ENCODE peak calls at places on chromosomes 12 and 14, in six cellular contexts. U is SK-N-SH, N is WTC11, Y is endothelial cell of umbilical vein, Q is K562, T is HepG2. D is an unnamed sample.

GRCh38 chr14:100524933-100525243 is 62.3 kb downstream of the BEGAIN start:
- DNase-seq in Y (no peak), T (no peak), Q (peak), U (no peak), N (peak), D (peak)

GRCh38 chr14:58711382-58711781 is 73.6 kb downstream of the DACT1 start:
- DNase-seq in Q (no peak), T (no peak), U (no peak), N (no peak), Y (no peak), D (no peak)

GRCh38 chr14:30551460-30551859 is 7.5 kb upstream of the G2E3 start:
- DNase-seq in N (no peak), T (peak), Y (no peak), Q (no peak), U (no peak), D (no peak)

GRCh38 chr12:101097829-101098580 is 112.0 kb downstream of the SLC5A8 start:
- DNase-seq in Q (no peak), Y (no peak), U (no peak), N (no peak), T (no peak), D (no peak)

GRCh38 chr12:89838846-89839245 is 130.2 kb upstream of the ATP2B1 start:
- DNase-seq in T (no peak), U (no peak), Q (no peak), N (no peak), Y (no peak), D (no peak)

GRCh38 chr12:102120886-102121285 is 903 bp downstream of the PARPBP start:
- DNase-seq in T (peak), Y (peak), Q (peak), U (peak), N (no peak), D (peak)

GRCh38 chr12:49777800-49778748 is 36.7 kb downstream of the TMBIM6 start:
- DNase-seq in N (peak), Y (peak), U (no peak), Q (peak), T (peak), D (peak)

GRCh38 chr12:1605129-1606020 is 11.0 kb upstream of the FBXL14 start:
- DNase-seq in Q (peak), T (peak), N (peak), U (peak), Y (peak), D (peak)

GRCh38 chr12:116880817-116881324 is 370 bp downstream of the HRK start:
- DNase-seq in U (peak), Y (peak), T (peak), N (peak), Q (peak), D (peak)

GRCh38 chr12:54368709-54369596 is 4.7 kb upstream of the GPR84 start:
- DNase-seq in Y (peak), N (peak), U (peak), T (peak), Q (peak), D (peak)

GRCh38 chr14:77222546-77223225 is 41.1 kb downstream of the TMEM63C start:
- DNase-seq in N (peak), Q (no peak), U (no peak), Y (no peak), T (no peak), D (no peak)

GRCh38 chr14:60998617-60999016 is 17.6 kb downstream of the SLC38A6 start:
- DNase-seq in N (peak), U (no peak), T (no peak), Y (no peak), Q (no peak), D (no peak)

GRCh38 chr12:93894391-93895095 is 217.4 kb downstream of the CRADD start:
- DNase-seq in Q (no peak), U (peak), Y (no peak), N (no peak), T (no peak), D (no peak)

GRCh38 chr12:79423560-79423959 is 267.2 kb downstream of the PAWR start:
- DNase-seq in T (no peak), Q (no peak), N (no peak), U (no peak), Y (peak), D (no peak)

GRCh38 chr14:101556131-101556530 is 5.2 kb upstream of the DIO3 start:
- DNase-seq in Q (no peak), Y (no peak), N (no peak), U (peak), T (no peak), D (no peak)

GRCh38 chr14:101553931-101554330 is 7.4 kb upstream of the DIO3 start:
- DNase-seq in Q (no peak), T (no peak), Y (no peak), N (no peak), U (no peak), D (no peak)

GRCh38 chr14:101553393-101553792 is 7.9 kb upstream of the DIO3 start:
- DNase-seq in N (no peak), T (no peak), Y (no peak), Q (no peak), U (no peak), D (no peak)

GRCh38 chr14:101556566-101557320 is 4.6 kb upstream of the DIO3 start:
- DNase-seq in Q (no peak), Y (no peak), U (peak), T (no peak), N (no peak), D (no peak)

DNA sequence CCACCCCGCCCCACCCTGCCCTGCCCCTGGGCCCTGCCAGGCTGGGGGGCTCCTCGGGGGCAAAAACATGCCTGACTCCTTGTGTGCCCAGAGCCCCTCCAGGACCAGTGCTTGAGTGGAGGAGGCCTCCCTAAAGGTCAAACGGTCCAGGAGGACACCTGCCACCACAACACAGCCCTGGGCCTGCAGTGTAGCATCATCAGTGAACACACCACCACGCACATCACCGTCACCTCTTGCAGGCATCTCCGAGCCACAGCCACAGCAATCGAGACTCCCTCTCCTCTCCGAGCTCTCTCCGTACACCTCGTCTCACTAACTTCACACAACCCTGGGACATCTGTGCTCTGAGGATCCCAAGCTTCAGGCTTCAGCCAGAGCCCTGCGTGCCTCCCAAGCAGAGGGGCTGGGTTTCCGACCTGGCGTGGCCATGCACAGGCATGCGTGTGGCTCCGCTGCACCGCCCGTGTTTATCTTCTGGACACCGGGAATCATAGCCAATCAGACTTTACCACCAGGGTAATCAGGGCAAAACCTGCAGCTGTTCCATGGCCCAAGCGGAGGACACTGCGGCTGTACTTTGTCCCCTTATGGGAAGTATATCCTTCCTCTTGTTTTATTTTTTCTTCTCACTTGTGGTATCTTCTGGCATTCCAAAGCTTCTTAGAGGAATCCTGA is 6.2 kb upstream of the DIO3 start:
- DNase-seq in U (peak), T (peak), Y (no peak), N (no peak), Q (no peak), D (no peak)
- TF ChIP-seq MAX in U (no peak), T (no peak), Y (no peak), N (no peak), Q (no peak), D (no peak)

GRCh38 chr12:119216084-119216483 is 37.4 kb downstream of the HSPB8 start:
- DNase-seq in N (no peak), T (no peak), Y (no peak), Q (no peak), U (no peak), D (no peak)
- TF ChIP-seq MAX in N (no peak), T (no peak), Y (no peak), Q (no peak), U (no peak), D (no peak)

GRCh38 chr12:46432325-46432724 is 59.8 kb upstream of the SLC38A2 start:
- DNase-seq in Y (no peak), U (no peak), Q (no peak), N (no peak), T (no peak), D (no peak)
- TF ChIP-seq MAX in Y (no peak), U (no peak), Q (no peak), N (no peak), T (no peak), D (no peak)

DNA sequence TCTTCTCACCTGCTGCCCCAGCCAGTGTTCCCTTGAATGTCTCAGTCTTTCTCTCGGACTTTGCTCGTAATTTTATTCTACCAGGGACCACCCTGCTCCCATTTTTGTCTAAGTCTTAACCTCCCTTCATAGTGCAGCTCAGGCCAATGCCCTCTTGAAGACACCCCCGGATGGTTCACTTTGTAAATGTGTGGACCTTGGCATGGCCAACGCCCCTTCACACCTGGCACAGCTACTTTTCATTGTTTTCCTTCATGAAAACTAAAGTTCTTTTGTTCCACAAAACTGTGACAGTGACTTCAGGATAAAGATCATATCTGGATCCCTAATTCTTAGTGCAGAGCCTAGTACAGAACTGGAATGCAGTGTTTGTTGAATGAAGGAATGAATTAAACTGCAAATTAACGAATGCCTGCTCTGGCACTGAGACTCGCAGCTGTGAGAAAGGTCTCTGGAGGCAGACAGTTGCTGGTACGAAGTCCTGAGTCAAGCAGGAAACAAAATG is 3.5 kb upstream of the RNASE4 start:
- DNase-seq in T (no peak), Y (no peak), Q (no peak), U (no peak), N (peak), D (no peak)
- TF ChIP-seq MAX in T (no peak), Y (no peak), Q (no peak), U (no peak), N (no peak), D (no peak)

DNA sequence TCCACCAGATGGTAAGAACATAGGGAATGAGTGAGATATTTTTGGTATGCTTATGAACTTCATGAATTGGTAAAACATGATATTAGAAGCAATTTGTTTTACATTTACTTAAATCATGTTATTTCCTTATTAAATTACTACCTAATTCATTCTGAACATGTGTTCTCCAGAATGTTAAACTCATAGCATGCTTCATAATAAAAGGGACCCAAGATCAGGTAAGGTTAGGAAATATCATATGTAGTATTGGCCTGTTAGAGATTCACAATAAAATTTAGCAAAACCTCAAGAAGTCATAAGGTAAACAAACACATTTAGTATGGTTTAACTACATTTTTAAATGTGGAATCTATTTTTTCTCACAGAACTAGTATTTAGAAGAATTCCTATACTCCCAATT is 28.2 kb downstream of the PTPRQ start:
- DNase-seq in T (no peak), Q (no peak), N (no peak), U (no peak), Y (no peak), D (no peak)
- TF ChIP-seq MAX in T (no peak), Q (no peak), N (no peak), U (no peak), Y (no peak), D (no peak)

DNA sequence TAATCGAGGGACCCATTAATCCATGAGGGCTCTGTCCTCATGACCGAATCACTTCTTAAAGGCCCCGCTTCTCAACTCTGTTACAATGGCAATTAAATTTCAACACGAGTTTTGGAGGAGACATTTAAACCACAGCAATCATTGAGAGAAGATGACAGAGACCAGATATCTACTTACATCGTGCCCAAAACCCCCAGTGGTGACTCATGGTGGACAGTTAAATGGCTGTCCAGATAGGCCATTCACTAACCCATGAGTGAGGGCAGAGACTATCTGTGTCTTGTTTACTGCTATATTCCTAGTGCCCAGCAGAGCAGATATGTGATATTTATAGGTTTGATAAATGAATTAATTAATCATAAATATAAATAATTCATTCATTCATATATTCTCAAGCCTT is 20.0 kb upstream of the FLVCR2 start:
- DNase-seq in N (no peak), Y (no peak), Q (no peak), T (no peak), U (no peak), D (no peak)
- TF ChIP-seq MAX in N (no peak), Y (no peak), Q (no peak), T (no peak), U (no peak), D (no peak)

DNA sequence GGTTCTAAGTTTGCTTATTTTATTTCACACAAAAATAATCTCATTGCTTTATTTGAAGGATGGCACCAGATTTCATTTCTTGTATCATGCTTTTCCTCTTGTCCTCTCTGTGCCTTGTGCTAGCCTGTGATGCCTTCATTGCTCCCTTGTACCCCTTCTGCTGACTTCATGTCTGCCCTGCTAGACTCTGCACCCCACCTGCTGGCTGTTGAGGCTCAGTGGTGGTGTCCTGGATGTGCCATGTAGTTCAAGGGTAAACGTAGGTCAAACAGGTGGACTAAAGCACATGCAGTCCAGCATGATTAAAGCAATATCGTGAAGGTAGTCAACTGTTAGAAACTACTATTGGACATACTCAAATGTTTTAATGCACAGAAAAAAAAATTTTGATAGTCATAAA is 21.6 kb downstream of the MRPS35 start:
- DNase-seq in Y (no peak), U (no peak), Q (no peak), T (peak), N (peak), D (peak)
- TF ChIP-seq MAX in Y (no peak), U (no peak), Q (no peak), T (no peak), N (no peak), D (no peak)

DNA sequence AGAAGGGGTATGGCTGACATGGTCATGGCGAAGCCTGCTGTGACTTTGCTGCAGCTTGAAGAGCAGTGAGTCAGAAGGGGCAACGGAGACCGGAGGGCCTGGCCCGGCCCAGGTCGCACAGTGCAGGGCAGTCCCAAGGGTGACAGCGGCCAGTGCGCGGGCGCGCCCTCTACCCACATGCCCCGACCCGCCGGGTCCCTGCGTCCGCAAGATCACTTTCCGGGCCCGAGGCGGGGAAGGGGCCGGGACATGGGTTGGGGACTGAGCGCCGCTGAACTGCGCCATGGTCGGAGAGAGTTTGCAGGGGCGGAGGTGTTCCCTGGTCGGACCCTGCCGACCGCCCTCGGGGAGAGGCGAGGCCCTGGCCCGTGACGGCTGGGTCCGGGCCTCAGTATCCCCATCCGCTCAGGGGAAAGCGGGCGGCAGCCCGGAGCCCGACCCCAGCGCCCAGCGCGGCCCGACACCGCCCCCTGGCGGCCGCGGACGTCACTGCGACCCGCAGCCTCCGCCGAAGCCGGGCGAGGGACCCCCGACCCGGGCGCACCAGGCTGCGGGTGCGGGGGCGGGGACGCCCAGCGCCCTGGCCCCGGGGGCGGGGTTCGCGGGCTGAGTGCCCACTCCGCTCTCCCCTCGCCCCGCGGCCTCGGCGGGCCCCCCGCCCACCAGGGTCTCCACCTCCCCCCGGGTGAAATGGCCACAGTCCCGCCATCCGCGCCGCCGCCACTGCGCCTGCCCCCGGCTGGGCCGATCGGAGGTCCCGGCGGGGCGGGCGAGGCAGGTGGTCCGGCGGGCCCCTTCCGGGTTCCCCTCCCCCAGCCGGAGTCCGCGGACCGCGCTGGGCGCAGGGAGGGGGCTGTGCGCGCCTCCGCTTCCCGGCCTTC is 7.2 kb upstream of the ANKRD9 start:
- DNase-seq in N (peak), Y (peak), Q (peak), U (peak), T (peak), D (peak)
- TF ChIP-seq MAX in N (peak), Y (no peak), Q (peak), U (no peak), T (peak), D (peak)

D was measured in A549.